ENCODE peak calls at places on chromosomes 12 and 14, in eight cellular contexts. Z is activated B cell treated with CpG ODN at 0.5 μM for 24 hours; S is AG08395; N is NAMALWA; J is left kidney; K is fibroblast of lung; H is lower lobe of right lung; V is CD4-positive, alpha-beta T cell. E is an unnamed sample.

GRCh38 chr14:62778847-62779246 is 266.4 kb downstream of the KCNH5 start:
- DNase-seq in Z (no peak), S (no peak), N (no peak), J (no peak), K (peak), H (no peak), V (no peak), E (no peak)

GRCh38 chr12:40693503-40693863 is 1.2 kb downstream of the CNTN1 start:
- DNase-seq in Z (no peak), S (peak), N (no peak), J (peak), K (no peak), H (peak), V (no peak), E (peak)

GRCh38 chr12:57202321-57202720 is 14.3 kb upstream of the NXPH4 start:
- DNase-seq in Z (no peak), S (no peak), N (no peak), J (no peak), K (no peak), H (no peak), V (no peak), E (no peak)

GRCh38 chr14:23409966-23410635 is 2.0 kb upstream of the MYH6 start:
- DNase-seq in Z (no peak), S (no peak), N (no peak), J (no peak), K (no peak), H (no peak), V (no peak), E (no peak)

GRCh38 chr12:26150737-26151450 is 26.1 kb upstream of the BHLHE41 start:
- DNase-seq in Z (no peak), S (peak), N (no peak), J (no peak), K (peak), H (no peak), V (no peak), E (no peak)

GRCh38 chr12:10220398-10221077 is 7.9 kb downstream of the GABARAPL1 start:
- DNase-seq in Z (no peak), S (peak), N (no peak), J (no peak), K (peak), H (peak), V (no peak), E (peak)

GRCh38 chr14:57837267-57837666 is 28.6 kb downstream of the SLC35F4 start:
- DNase-seq in Z (no peak), S (no peak), N (no peak), J (no peak), K (no peak), H (no peak), V (no peak), E (no peak)

GRCh38 chr12:46921754-46922113 is 95.9 kb upstream of the SLC38A4 start:
- DNase-seq in Z (no peak), S (peak), N (no peak), J (no peak), K (peak), H (no peak), V (no peak), E (no peak)

GRCh38 chr14:91294153-91294552 is 49.6 kb upstream of the GPR68 start:
- DNase-seq in Z (no peak), S (no peak), N (no peak), J (no peak), K (no peak), H (peak), V (no peak), E (no peak)

E was measured in NCI-H82.